ENCODE peak calls at places on chromosomes 1 and 21, in five cellular contexts. X is AG04450, U is ascending aorta, F is fibroblast of the aortic adventitia, E is DND-41. S is an unnamed sample.
A peak's percentile ranks its signal among the peaks of the same experiment; 100 is the strongest.

GRCh38 chr1:49630156-49630555 is 393.6 kb downstream of the AGBL4 start:
- DNase-seq in U (no peak), F (no peak), X (no peak), E (no peak), S (no peak)

GRCh38 chr1:241998412-241998921 is 431 bp downstream of the MAP1LC3C start:
- DNase-seq in U (no peak), E (peak; percentile 8), X (peak; percentile 38), F (peak; percentile 91), S (peak; percentile 12)

GRCh38 chr1:220928725-220929297 is 49.6 kb downstream of the HLX start:
- DNase-seq in X (no peak), F (no peak), U (no peak), E (no peak), S (no peak)

GRCh38 chr1:109498161-109498801 is 4.4 kb downstream of the CYB561D1 start:
- DNase-seq in X (no peak), U (no peak), F (peak; percentile 31), E (no peak), S (no peak)

GRCh38 chr1:152646656-152647055 is 16.5 kb upstream of the LCE2D start:
- DNase-seq in F (no peak), X (no peak), E (no peak), U (no peak), S (no peak)

GRCh38 chr1:180243517-180244221 is 13.6 kb downstream of the LHX4 start:
- DNase-seq in F (no peak), E (no peak), X (no peak), U (no peak), S (no peak)

GRCh38 chr21:42836402-42836666 is 43.0 kb downstream of the WDR4 start:
- DNase-seq in X (no peak), U (no peak), F (no peak), E (no peak), S (no peak)

GRCh38 chr1:72891976-72892375 is 609.6 kb upstream of the NEGR1 start:
- DNase-seq in X (no peak), F (no peak), E (no peak), U (no peak), S (no peak)

GRCh38 chr1:58908539-58909161 is 124.8 kb upstream of the JUN start:
- DNase-seq in U (no peak), X (no peak), F (peak; percentile 38), E (no peak), S (no peak)

GRCh38 chr21:45509566-45510465 is 32.4 kb downstream of the SLC19A1 start:
- DNase-seq in X (no peak), E (no peak), U (no peak), F (no peak), S (no peak)
- TF ChIP-seq CTCF in X (peak; percentile 5), E (no peak), U (no peak), F (no peak), S (no peak)

DNA sequence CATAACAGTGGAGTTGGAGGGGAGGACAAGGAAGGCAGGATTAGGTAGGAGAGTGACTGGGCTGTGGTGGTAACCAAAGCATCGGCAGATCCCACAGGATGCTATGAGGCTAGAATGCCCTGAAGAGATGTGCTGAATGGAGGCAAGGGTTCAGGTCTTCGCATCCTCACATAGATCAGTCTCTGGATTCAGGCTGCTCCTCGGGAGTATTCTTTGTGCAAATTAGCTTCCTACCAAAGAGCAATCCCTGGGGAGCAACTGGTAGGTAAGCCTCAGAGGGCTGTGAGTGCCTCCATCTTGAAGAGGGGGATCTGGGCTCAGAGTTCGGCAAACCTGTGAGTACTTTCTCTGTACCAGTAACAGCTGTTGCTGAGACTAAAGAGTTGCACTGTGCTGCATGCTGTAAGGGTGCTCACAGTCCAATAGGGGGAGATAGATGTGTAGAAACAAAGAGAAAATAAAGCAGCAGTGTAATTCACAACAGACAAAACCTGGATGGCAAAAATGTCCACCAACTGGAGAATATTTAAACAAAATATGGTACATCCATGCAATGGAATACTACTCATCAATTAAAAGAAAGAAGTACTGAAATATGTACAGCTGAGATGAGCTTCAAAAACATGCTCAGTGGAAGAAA is 322.4 kb upstream of the DEPDC1 start:
- DNase-seq in U (no peak), F (peak; percentile 39), E (no peak), X (no peak), S (no peak)
- TF ChIP-seq CTCF in U (peak; percentile 41), F (peak; percentile 57), E (peak; percentile 37), X (peak; percentile 49), S (no peak)

GRCh38 chr1:177783052-177783451 is 186.8 kb downstream of the SEC16B start:
- DNase-seq in X (no peak), E (no peak), F (no peak), U (no peak), S (no peak)
- TF ChIP-seq CTCF in X (no peak), E (no peak), F (no peak), U (no peak), S (no peak)

GRCh38 chr1:118650084-118650807 is 337.9 kb downstream of the TBX15 start:
- DNase-seq in E (no peak), U (no peak), X (no peak), F (no peak), S (no peak)
- TF ChIP-seq CTCF in E (no peak), U (no peak), X (no peak), F (no peak), S (no peak)

GRCh38 chr1:46128336-46128735 is 4.1 kb downstream of the PIK3R3 start:
- DNase-seq in U (no peak), E (no peak), X (no peak), F (no peak), S (no peak)

GRCh38 chr1:46131093-46131492 is 1.3 kb downstream of the PIK3R3 start:
- DNase-seq in X (no peak), F (peak; percentile 36), U (no peak), E (no peak), S (no peak)

GRCh38 chr1:46131727-46132528 is 501 bp downstream of the PIK3R3 start:
- DNase-seq in E (peak; percentile 44), U (no peak), X (no peak), F (peak; percentile 35), S (peak; percentile 4)

GRCh38 chr1:46132529-46133180 is at the start of gene PIK3R3:
- DNase-seq in F (peak; percentile 99), X (peak; percentile 99), E (peak; percentile 99), U (peak; percentile 90), S (peak; percentile 74)

DNA sequence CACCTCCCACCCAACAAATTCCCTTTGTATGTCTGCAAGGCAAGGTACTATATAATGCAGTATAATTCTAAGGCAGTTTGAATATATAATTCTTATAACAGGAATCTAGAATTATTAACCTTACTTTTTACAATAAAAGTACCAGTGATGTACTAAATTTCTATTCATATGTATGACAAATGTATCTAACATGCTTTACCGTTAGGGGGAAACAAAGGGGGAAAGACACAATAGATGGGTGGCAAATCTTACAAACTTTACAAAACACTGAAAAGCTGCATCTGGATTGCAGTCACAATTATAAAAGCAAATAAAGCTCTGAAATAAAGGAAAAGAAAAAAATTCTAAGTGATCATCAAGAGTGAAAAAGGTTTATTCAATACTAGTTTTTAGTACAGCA is 2.3 kb downstream of the PIK3R3 start:
- DNase-seq in U (no peak), E (no peak), X (no peak), F (no peak), S (no peak)
- TF ChIP-seq CTCF in U (no peak), E (no peak), X (no peak), F (no peak), S (no peak)

GRCh38 chr1:66331641-66332523 is 202.1 kb upstream of the SGIP1 start:
- DNase-seq in U (no peak), X (peak; percentile 61), E (no peak), F (peak; percentile 86), S (no peak)
- TF ChIP-seq CTCF in U (peak; percentile 31), X (peak; percentile 52), E (no peak), F (peak; percentile 52), S (no peak)

GRCh38 chr1:203628185-203628996 is 1.8 kb downstream of the ATP2B4 start:
- DNase-seq in F (peak; percentile 71), E (peak; percentile 88), X (no peak), U (no peak), S (no peak)

GRCh38 chr1:203627819-203628184 is 1.2 kb downstream of the ATP2B4 start:
- DNase-seq in X (no peak), E (peak; percentile 48), U (no peak), F (peak; percentile 61), S (no peak)

GRCh38 chr1:203624341-203624712 is 2.3 kb upstream of the ATP2B4 start:
- DNase-seq in X (no peak), E (no peak), U (no peak), F (no peak), S (no peak)

GRCh38 chr1:203626910-203627246 is 246 bp downstream of the ATP2B4 start:
- DNase-seq in E (no peak), U (no peak), X (no peak), F (no peak), S (no peak)

GRCh38 chr1:203625623-203626189 is 926 bp upstream of the ATP2B4 start:
- DNase-seq in X (no peak), U (no peak), E (peak; percentile 77), F (peak; percentile 54), S (peak; percentile 70)
- TF ChIP-seq CTCF in X (no peak), U (peak; percentile 37), E (peak; percentile 81), F (peak; percentile 2), S (peak; percentile 74)

DNA sequence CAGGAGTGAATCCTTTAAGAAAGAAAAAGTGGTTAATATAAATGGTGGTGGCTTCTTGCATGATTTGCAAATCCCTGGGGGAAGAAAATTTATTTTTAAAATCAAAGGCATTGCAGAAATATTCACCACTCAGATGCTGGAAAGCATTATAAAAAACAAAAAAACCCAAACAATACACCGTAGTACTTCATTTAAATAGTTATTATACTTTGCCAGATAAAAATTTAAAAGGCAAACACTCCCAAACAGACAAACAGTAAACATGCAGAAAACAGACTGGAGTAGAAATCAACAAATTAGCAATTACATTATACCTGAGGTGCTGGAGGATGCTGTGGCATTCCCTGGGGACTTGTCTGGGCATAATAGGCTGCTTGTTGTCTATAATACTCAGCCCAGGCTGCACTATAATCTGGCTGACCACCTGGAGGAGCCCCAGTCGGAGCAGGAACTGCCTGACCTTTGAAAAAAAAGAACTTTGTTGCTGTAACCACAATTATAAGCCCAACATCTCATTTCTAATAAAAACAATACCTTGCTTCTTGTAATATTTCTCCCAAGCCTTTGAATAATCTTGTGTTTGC is 29.9 kb downstream of the FUBP1 start:
- DNase-seq in E (no peak), X (no peak), F (peak; percentile 51), U (no peak), S (no peak)
- TF ChIP-seq CTCF in E (no peak), X (peak; percentile 47), F (peak; percentile 44), U (peak; percentile 29), S (no peak)

DNA sequence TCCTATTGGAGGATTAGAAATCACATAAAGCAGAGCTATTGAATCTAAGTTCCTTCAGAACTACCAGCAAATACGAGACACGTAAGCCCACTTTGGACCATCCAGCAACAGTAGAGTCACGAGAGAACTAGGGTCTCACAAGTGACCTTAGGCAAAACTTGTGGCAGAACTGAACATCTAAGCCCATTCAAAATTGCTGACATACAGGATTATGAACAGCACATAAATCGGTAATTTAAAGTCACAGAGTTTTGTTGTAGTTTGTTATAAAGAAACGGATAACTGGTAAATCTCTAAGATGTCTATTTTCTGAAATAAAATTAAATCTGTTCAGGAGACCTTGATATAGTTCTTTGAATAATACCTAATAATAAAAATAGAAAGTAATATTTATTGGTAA is 1366.0 kb downstream of the NCAM2 start:
- DNase-seq in E (no peak), X (no peak), U (no peak), F (no peak), S (no peak)
- TF ChIP-seq CTCF in E (no peak), X (no peak), U (no peak), F (no peak), S (no peak)

S was measured in CD4-positive, alpha-beta T cell.